ENCODE peak calls at places on chromosomes 4 and X, in ten cellular contexts. I, A, F, D, E, R, K, X, S and Z are unnamed samples. For H3K4me1 and H3K36me3, the result is how much of the 10 kb centered on the place peaks cover.

GRCh38 chr4:138308421-138308820 is 66.3 kb upstream of the SLC7A11 start:
- DNase-seq in I (no peak), A (no peak), F (no peak), D (no peak), E (no peak), R (no peak), K (no peak), X (no peak), S (no peak), Z (no peak)

GRCh38 chr4:137420901-137421384 is 111.4 kb downstream of the PCDH18 start:
- DNase-seq in I (no peak), A (no peak), F (no peak), D (no peak), E (no peak), R (no peak), K (no peak), X (no peak), S (no peak), Z (peak)

GRCh38 chrX:46642145-46642544 is 68.6 kb downstream of the CHST7 start:
- DNase-seq in I (no peak), A (no peak), F (no peak), D (peak), E (peak), R (no peak), K (no peak), X (no peak), S (no peak), Z (no peak)

GRCh38 chr4:105843941-105844340 is 51.3 kb upstream of the NPNT start:
- DNase-seq in I (no peak), A (no peak), F (no peak), D (no peak), E (no peak), R (no peak), K (no peak), X (no peak), S (no peak), Z (no peak)

GRCh38 chr4:123638834-123639233 is 242.2 kb downstream of the SPRY1 start:
- DNase-seq in I (no peak), A (no peak), F (no peak), D (no peak), E (no peak), R (no peak), K (no peak), X (no peak), S (no peak), Z (no peak)

GRCh38 chr4:1201851-1202525 is 29.6 kb upstream of the SPON2 start:
- DNase-seq in I (no peak), A (peak), F (no peak), D (no peak), E (peak), R (peak), K (peak), X (peak), S (peak), Z (peak)

GRCh38 chr4:186881521-186882220 is 158.0 kb upstream of the FAT1 start:
- DNase-seq in I (no peak), A (no peak), F (no peak), D (no peak), E (no peak), R (no peak), K (no peak), X (no peak), S (no peak), Z (no peak)

GRCh38 chr4:69731826-69732225 is 28.6 kb downstream of the SULT1B1 start:
- DNase-seq in I (no peak), A (no peak), F (no peak), D (no peak), E (no peak), R (no peak), K (no peak), X (no peak), S (no peak), Z (no peak)

GRCh38 chr4:154039435-154040061 is 250.7 kb upstream of the SFRP2 start:
- DNase-seq in I (no peak), A (no peak), F (no peak), D (no peak), E (no peak), R (no peak), K (no peak), X (no peak), S (no peak), Z (no peak)

GRCh38 chrX:40130207-40130606 is 32.4 kb upstream of the BCOR start:
- DNase-seq in I (no peak), A (no peak), F (no peak), D (no peak), E (no peak), R (no peak), K (no peak), X (no peak), S (no peak), Z (no peak)

GRCh38 chr4:41428941-41429669 is 108.9 kb upstream of the LIMCH1 start:
- DNase-seq in I (no peak), A (no peak), F (peak), D (no peak), E (no peak), R (no peak), K (no peak), X (peak), S (no peak), Z (no peak)

GRCh38 chrX:57918750-57919436 is 8.6 kb upstream of the ZXDA start:
- DNase-seq in I (no peak), A (peak), F (no peak), D (peak), E (peak), R (peak), K (no peak), X (no peak), S (no peak), Z (peak)

GRCh38 chr4:40856836-40857362 is 107.1 kb downstream of the NSUN7 start:
- DNase-seq in I (no peak), A (peak), F (peak), D (peak), E (peak), R (peak), K (peak), X (peak), S (peak), Z (peak)

GRCh38 chr4:25500626-25501318 is 123.7 kb downstream of the ANAPC4 start:
- DNase-seq in I (no peak), A (no peak), F (no peak), D (no peak), E (peak), R (no peak), K (no peak), X (no peak), S (no peak), Z (no peak)

GRCh38 chr4:74311696-74312313 is 3.5 kb downstream of the EPGN start:
- DNase-seq in I (no peak), A (peak), F (peak), D (no peak), E (peak), R (no peak), K (no peak), X (no peak), S (peak), Z (no peak)

GRCh38 chrX:12978205-12979010 is 3.5 kb downstream of the TMSB4X start:
- DNase-seq in I (no peak), A (peak), F (no peak), D (no peak), E (peak), R (peak), K (no peak), X (peak), S (peak), Z (peak)

GRCh38 chr4:89009653-89010369 is 47.2 kb downstream of the FAM13A start:
- DNase-seq in I (no peak), A (peak), F (no peak), D (no peak), E (no peak), R (no peak), K (no peak), X (no peak), S (no peak), Z (no peak)

GRCh38 chr4:89006307-89006706 is 50.7 kb downstream of the FAM13A start:
- DNase-seq in I (no peak), A (no peak), F (no peak), D (no peak), E (no peak), R (no peak), K (no peak), X (no peak), S (no peak), Z (no peak)

GRCh38 chr4:89001647-89002518 is 55.1 kb downstream of the FAM13A start:
- DNase-seq in I (no peak), A (no peak), F (no peak), D (no peak), E (no peak), R (no peak), K (no peak), X (no peak), S (no peak), Z (no peak)

GRCh38 chr4:89009107-89009506 is 47.9 kb downstream of the FAM13A start:
- DNase-seq in I (no peak), A (peak), F (no peak), D (no peak), E (no peak), R (no peak), K (no peak), X (no peak), S (no peak), Z (no peak)

GRCh38 chr4:89007338-89007737 is 49.6 kb downstream of the FAM13A start:
- DNase-seq in I (no peak), A (no peak), F (no peak), D (no peak), E (no peak), R (no peak), K (no peak), X (no peak), S (no peak), Z (no peak)
- H3K4me1 ChIP-seq in I (under half), A (under half), F (under half), D (under half), E (under half), R (under half), K (under half), X (under half), S (under half), Z (under half)

GRCh38 chrX:104270212-104270611 is 15.5 kb upstream of the ESX1 start:
- DNase-seq in I (no peak), A (no peak), F (no peak), D (no peak), E (no peak), R (no peak), K (no peak), X (no peak), S (no peak), Z (peak)

DNA sequence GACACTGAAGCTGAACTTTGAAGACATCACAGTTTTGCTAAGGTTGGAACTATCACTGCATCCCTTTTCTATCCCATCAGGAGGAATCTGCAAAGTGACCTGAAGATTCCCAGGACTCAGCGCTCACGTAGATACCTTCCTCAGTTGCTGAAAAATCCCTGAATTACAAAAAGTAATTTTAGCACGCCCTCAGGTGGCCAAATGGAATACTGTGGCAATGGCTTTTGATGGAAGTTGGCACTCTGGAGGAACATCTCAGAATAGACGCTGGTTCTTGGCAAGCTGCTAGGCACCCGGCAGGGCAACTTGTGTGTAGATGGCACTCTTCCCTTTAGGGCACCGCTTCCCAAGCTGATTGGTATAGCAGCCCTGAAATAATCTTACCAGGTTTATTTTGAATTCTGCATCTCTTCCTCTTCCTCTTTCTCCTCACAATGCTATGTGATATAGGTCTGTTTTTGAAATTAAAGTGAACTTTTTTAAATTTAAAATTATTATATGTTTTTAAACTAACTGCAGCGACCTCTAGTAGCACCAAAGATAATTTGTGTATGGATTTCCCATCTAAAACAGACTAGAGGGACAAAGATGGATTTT is 16.3 kb upstream of the ESX1 start:
- DNase-seq in I (no peak), A (peak), F (peak), D (peak), E (peak), R (no peak), K (no peak), X (no peak), S (peak), Z (peak)
- TF ChIP-seq CTCF in I (peak), A (no peak), F (peak), D (peak), E (peak), R (peak), K (peak), X (peak), S (peak), Z (peak)

DNA sequence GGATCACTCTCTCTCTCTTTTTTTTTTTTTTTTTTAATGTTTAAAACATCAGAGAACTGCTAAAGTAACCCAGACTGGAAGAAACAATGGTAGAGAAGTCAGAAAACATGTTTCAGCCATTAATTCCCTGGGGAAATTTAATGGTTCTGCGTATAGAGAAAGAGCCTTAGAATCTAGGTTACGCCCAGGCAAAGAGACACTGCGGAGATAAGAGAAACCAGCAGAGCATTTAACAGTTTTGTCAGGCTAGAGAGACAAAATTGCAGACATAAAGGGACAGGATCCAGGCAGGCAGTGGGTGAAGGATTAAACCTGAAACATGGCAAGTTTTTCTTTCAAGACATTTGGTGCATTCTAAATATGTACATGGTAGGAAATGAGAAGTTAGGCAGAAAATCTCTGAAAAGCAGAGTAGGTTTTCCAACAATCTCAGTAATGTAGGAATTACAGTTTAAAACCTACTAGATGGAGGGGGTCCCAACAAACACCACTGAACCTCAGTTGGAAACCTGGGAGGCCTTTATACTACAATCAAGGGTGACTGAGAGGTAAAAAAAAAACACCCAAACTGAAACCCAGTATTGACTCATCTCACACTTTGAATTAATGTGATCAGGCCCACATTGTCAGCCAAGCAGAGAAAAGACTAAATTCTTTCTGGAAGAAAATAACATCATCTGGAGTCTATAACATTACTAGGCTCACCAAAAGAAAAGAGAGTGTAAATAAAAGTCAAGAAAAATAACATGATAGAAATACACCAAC is 254.3 kb upstream of the NWD2 start:
- DNase-seq in I (no peak), A (no peak), F (no peak), D (no peak), E (no peak), R (no peak), K (no peak), X (no peak), S (no peak), Z (no peak)
- H3K36me3 ChIP-seq in I (under half), A (under half), F (under half), D (under half), E (under half), R (under half), K (under half), X (under half), S (under half), Z (under half)

GRCh38 chr4:108560624-108561023 is 59.8 kb upstream of the RPL34 start:
- DNase-seq in I (no peak), A (no peak), F (no peak), D (peak), E (no peak), R (no peak), K (no peak), X (no peak), S (no peak), Z (no peak)

GRCh38 chr4:108561086-108561485 is 59.3 kb upstream of the RPL34 start:
- DNase-seq in I (no peak), A (no peak), F (no peak), D (no peak), E (no peak), R (no peak), K (no peak), X (no peak), S (no peak), Z (no peak)

GRCh38 chr4:108556588-108557200 is 63.7 kb upstream of the RPL34 start:
- DNase-seq in I (no peak), A (no peak), F (no peak), D (no peak), E (peak), R (no peak), K (no peak), X (no peak), S (no peak), Z (no peak)

GRCh38 chr4:108559911-108560310 is 60.5 kb upstream of the RPL34 start:
- DNase-seq in I (no peak), A (no peak), F (no peak), D (no peak), E (no peak), R (no peak), K (no peak), X (no peak), S (no peak), Z (no peak)

GRCh38 chr4:108559067-108559793 is 61.1 kb upstream of the RPL34 start:
- DNase-seq in I (no peak), A (no peak), F (no peak), D (no peak), E (no peak), R (no peak), K (no peak), X (no peak), S (no peak), Z (no peak)
- H3K4me1 ChIP-seq in I (under half), A (under half), F (under half), D (under half), E (under half), R (under half), K (under half), X (under half), S (under half), Z (under half)